ENCODE peak calls at places on chromosome 16, in four cellular contexts. V, G, P and A are unnamed samples.

GRCh38 chr16:90008708-90009145 is 10.5 kb downstream of the DBNDD1 start:
- DNase-seq in V (no peak), G (no peak), P (no peak), A (no peak)

GRCh38 chr16:3948378-3948995 is 68.0 kb upstream of the CREBBP start:
- DNase-seq in V (no peak), G (peak), P (no peak), A (no peak)

GRCh38 chr16:10964039-10964890 is 19.9 kb downstream of the CLEC16A start:
- DNase-seq in V (peak), G (peak), P (peak), A (peak)

GRCh38 chr16:16148755-16149154 is 74.5 kb downstream of the ABCC6 start:
- DNase-seq in V (no peak), G (no peak), P (no peak), A (no peak)

GRCh38 chr16:22625948-22626347 is 115.3 kb downstream of the NPIPB5 start:
- DNase-seq in V (no peak), G (no peak), P (no peak), A (no peak)

GRCh38 chr16:85210423-85211169 is 98.3 kb upstream of the CIBAR2 start:
- DNase-seq in V (no peak), G (no peak), P (no peak), A (peak)

GRCh38 chr16:6682142-6682811 is 650.4 kb upstream of the RBFOX1 start:
- DNase-seq in V (peak), G (no peak), P (no peak), A (peak)

GRCh38 chr16:71853413-71853812 is 7.6 kb downstream of the ATXN1L start:
- DNase-seq in V (no peak), G (no peak), P (no peak), A (no peak)

GRCh38 chr16:85347213-85347591 is 234.9 kb upstream of the CIBAR2 start:
- DNase-seq in V (peak), G (no peak), P (no peak), A (peak)

GRCh38 chr16:10081201-10081940 is 100.9 kb downstream of the GRIN2A start:
- DNase-seq in V (no peak), G (no peak), P (no peak), A (no peak)

GRCh38 chr16:3607161-3607560 is 4.2 kb downstream of the SLX4 start:
- DNase-seq in V (no peak), G (no peak), P (no peak), A (no peak)

GRCh38 chr16:57689772-57690558 is 4.6 kb upstream of the DRC7 start:
- DNase-seq in V (no peak), G (peak), P (no peak), A (no peak)

GRCh38 chr16:1089822-1090619 is 6.0 kb downstream of the C1QTNF8 start:
- DNase-seq in V (peak), G (no peak), P (no peak), A (no peak)

GRCh38 chr16:56866955-56867830 is 2.2 kb downstream of the SLC12A3 start:
- DNase-seq in V (peak), G (no peak), P (no peak), A (peak)

GRCh38 chr16:66382966-66383299 is 16.4 kb downstream of the CDH5 start:
- DNase-seq in V (no peak), G (no peak), P (no peak), A (peak)

GRCh38 chr16:3094289-3095027 is 4.6 kb downstream of the ZSCAN10 start:
- DNase-seq in V (peak), G (no peak), P (no peak), A (peak)

GRCh38 chr16:10906914-10907756 is 30.1 kb downstream of the CIITA start:
- DNase-seq in V (no peak), G (no peak), P (no peak), A (no peak)

GRCh38 chr16:66832661-66833305 is 2.0 kb upstream of the NAE1 start:
- DNase-seq in V (no peak), G (no peak), P (no peak), A (no peak)

DNA sequence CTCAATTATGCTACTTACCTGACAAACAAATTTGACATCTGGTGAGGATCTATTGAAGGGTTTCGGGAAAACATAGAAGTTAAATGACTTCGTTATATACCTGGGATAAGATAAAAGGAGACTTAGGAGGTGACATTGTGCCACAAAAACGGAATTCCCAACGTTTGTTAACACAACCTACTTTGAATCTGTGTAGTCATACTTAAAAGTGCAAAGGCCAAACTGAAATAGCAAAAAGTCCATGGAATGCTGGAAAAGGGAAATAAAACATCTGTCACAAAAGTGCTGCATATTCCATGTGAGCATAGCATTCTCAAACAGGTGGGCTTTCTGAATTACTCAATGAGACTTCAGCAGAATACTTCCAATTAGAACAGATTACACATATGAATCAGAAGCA is 3.0 kb downstream of the PARN start:
- DNase-seq in V (no peak), G (no peak), P (no peak), A (no peak)
- TF ChIP-seq POLR2A in V (no peak), G (no peak), P (no peak), A (no peak)

GRCh38 chr16:50315346-50315997 is 49.1 kb downstream of the ADCY7 start:
- DNase-seq in V (no peak), G (no peak), P (no peak), A (no peak)
- TF ChIP-seq POLR2A in V (no peak), G (no peak), P (no peak), A (no peak)

DNA sequence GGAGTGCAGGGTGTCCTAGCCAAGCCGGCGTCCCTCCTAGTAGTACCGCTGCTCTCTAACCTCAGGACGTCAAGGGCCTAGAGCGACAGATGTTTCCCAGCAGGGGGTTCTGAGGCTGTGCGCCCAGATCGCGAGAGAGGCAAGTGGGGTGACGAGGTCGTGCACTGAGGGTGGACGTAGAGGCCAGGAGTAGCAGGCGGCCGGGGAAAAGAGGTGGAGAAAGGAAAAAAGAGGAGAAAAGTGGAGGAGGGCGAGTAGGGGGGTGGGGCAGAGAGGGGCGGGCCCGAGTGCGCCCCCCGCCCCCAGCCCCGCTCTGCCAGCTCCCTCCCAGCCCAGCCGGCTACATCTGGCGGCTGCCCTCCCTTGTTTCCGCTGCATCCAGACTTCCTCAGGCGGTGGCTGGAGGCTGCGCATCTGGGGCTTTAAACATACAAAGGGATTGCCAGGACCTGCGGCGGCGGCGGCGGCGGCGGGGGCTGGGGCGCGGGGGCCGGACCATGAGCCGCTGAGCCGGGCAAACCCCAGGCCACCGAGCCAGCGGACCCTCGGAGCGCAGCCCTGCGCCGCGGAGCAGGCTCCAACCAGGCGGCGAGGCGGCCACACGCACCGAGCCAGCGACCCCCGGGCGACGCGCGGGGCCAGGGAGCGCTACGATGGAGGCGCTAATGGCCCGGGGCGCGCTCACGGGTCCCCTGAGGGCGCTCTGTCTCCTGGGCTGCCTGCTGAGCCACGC is at the start of gene MMP2:
- DNase-seq in V (peak), G (no peak), P (peak), A (peak)
- TF ChIP-seq POLR2A in V (no peak), G (no peak), P (no peak), A (no peak)

DNA sequence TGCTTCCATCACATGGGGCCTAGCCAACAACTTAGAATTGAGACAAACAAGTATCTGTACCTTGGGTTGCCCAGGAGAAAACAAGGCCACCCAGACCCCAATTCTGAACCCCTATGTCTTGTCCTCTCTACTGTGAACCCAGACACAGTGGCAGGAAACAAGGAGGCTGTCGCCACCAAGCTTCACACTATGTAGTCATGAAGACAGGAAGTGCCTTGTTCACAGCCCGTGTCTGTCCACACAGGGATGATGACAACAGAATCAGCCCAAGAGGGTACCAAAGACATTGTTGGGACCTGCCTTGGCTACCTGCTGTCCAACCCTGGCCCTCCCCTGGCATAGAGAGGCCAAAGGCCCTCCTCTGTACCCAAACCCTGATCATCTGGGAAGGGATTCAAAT is 84.8 kb downstream of the CDYL2 start:
- DNase-seq in V (no peak), G (no peak), P (no peak), A (no peak)
- TF ChIP-seq POLR2A in V (no peak), G (no peak), P (no peak), A (no peak)

GRCh38 chr16:28277537-28278388 is 14.6 kb upstream of the SBK1 start:
- DNase-seq in V (peak), G (peak), P (peak), A (peak)
- TF ChIP-seq POLR2A in V (no peak), G (no peak), P (no peak), A (no peak)

GRCh38 chr16:81112453-81112852 is 16.3 kb upstream of the GCSH start:
- DNase-seq in V (no peak), G (no peak), P (no peak), A (no peak)
- TF ChIP-seq POLR2A in V (no peak), G (no peak), P (no peak), A (no peak)

DNA sequence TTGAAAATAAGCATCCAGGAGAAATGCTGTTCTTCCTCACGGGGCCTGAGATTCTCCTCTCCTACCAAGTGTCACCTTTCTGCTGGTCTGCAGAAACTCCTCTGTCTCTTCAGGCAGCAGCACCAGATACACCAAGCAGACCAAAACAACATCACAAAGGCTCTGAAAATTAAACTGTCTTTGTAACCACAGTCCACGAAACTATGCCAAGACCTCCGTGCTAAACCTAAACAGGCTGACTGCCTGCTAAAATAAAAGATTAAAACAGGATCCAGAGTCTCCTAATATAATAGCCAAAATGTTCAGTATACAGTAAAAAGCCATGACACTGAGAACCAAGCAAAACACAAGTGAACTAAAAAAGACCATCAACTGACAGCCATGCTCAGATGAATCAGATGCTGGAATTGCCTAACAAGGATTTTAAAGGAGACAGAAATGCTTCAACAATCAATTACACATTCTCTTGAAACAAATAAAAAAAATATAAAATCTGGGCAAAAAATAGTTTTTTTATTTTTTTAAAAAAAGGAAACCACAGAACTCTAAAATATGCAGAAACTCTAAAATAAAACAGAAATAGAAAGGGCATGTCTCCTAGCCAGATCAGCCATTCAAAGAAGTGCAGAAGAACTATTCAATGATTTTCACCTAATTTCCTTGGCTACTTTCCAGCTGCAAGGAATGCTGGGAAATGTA is 50.3 kb upstream of the TOX3 start:
- DNase-seq in V (no peak), G (no peak), P (no peak), A (no peak)
- TF ChIP-seq POLR2A in V (no peak), G (no peak), P (no peak), A (no peak)

DNA sequence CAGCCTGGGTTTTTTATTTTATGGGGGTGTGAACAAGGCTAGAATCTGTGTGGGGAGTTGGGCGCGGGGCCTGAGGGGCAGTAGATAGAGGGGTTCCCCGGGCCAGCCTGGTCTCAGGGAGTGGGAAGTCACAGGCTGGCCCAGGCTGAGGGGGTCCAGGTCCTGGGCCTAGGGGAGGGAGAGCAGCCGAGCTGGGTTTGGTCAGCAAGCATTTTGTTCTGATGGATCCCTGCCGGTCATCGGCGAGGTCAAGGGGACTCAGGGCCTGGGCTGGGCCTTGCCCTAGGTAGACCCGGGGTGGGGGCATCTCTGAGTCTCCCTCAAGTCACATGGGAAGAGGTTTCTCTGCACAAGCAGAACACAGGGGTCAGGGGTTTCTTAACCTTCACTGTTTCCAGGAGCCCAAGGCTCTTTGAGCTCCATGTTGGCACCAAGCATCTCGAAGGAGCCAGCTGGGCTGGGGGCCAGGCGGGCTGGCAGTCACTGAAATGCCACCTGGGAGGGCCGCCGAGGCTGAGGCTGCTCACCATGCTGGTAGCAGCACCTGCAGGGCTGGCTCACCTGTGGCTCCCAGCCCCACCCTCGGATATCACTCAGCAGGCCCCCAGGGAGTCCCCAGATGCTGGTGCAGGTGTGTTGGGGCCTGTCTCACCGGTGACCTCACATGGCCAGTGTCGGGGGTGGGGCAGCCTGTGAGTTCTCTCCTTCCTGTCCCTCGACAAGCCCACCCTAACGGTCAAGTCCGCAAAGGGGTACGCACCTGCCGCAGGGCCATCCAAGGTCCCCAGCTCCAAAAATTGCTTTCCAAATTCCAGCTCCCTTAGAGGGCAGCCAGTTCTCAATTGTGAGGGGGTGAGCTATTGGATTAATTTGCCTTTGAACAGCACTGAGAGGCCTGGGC is 41.0 kb downstream of the SLC7A5 start:
- DNase-seq in V (peak), G (no peak), P (no peak), A (no peak)
- TF ChIP-seq POLR2A in V (no peak), G (no peak), P (no peak), A (no peak)